ENCODE peak calls at places on chromosomes 5 and 9, in six cellular contexts. D, M, L, R, V and X are unnamed samples.

GRCh38 chr5:83034552-83035181 is 42.5 kb downstream of the TMEM167A start:
- DNase-seq in D (no peak), M (no peak), L (no peak), R (no peak), V (no peak), X (no peak)

GRCh38 chr9:108543251-108543768 is 312.5 kb downstream of the ACTL7B start:
- DNase-seq in D (no peak), M (no peak), L (peak), R (no peak), V (peak), X (no peak)

GRCh38 chr9:38096238-38096805 is 27.3 kb upstream of the SHB start:
- DNase-seq in D (no peak), M (no peak), L (no peak), R (no peak), V (no peak), X (no peak)

GRCh38 chr9:105425817-105426433 is 21.9 kb upstream of the FSD1L start:
- DNase-seq in D (no peak), M (no peak), L (peak), R (no peak), V (peak), X (peak)

GRCh38 chr5:107849118-107849517 is 178.4 kb upstream of the EFNA5 start:
- DNase-seq in D (no peak), M (no peak), L (no peak), R (no peak), V (no peak), X (no peak)

GRCh38 chr5:67066815-67067214 is 129.8 kb downstream of the CD180 start:
- DNase-seq in D (no peak), M (no peak), L (no peak), R (no peak), V (no peak), X (peak)

GRCh38 chr5:6760636-6761035 is 47.4 kb downstream of the TENT4A start:
- DNase-seq in D (no peak), M (no peak), L (no peak), R (no peak), V (no peak), X (no peak)

GRCh38 chr9:17135578-17135904 is 701 bp downstream of the CNTLN start:
- DNase-seq in D (no peak), M (no peak), L (peak), R (no peak), V (no peak), X (no peak)

GRCh38 chr9:93653762-93654161 is 77.4 kb downstream of the PHF2 start:
- DNase-seq in D (no peak), M (no peak), L (no peak), R (no peak), V (no peak), X (no peak)

GRCh38 chr5:126597156-126597555 is 2.1 kb upstream of the ALDH7A1 start:
- DNase-seq in D (no peak), M (no peak), L (no peak), R (no peak), V (peak), X (peak)

GRCh38 chr9:97397220-97397619 is 14.7 kb upstream of the TDRD7 start:
- DNase-seq in D (no peak), M (no peak), L (no peak), R (no peak), V (no peak), X (no peak)

GRCh38 chr9:135087489-135087791 is at the start of gene OLFM1:
- DNase-seq in D (no peak), M (peak), L (peak), R (no peak), V (peak), X (peak)

GRCh38 chr5:13252701-13253100 is 691.8 kb downstream of the DNAH5 start:
- DNase-seq in D (no peak), M (no peak), L (no peak), R (no peak), V (no peak), X (no peak)

GRCh38 chr5:125633523-125633922 is 789.7 kb upstream of the GRAMD2B start:
- DNase-seq in D (no peak), M (no peak), L (no peak), R (no peak), V (no peak), X (no peak)